ENCODE peak calls at places on chromosome 22, in nine cellular contexts. One of them, this sample, is unnamed.

GRCh38 chr22:34866081-34866480 is 199.9 kb upstream of the ISX start:
- DNase-seq in cardiac fibroblast: no peak
- DNase-seq in tibial nerve: no peak
- DNase-seq in brain microvascular endothelial cell: no peak
- DNase-seq in colonic mucosa: no peak
- DNase-seq in GM12865: no peak
- DNase-seq in heart right ventricle: no peak
- DNase-seq in HCT116: no peak
- DNase-seq in IMR-90: no peak
- DNase-seq in this sample: no peak

GRCh38 chr22:47121791-47122190 is 359.3 kb downstream of the TBC1D22A start:
- DNase-seq in heart right ventricle: no peak
- DNase-seq in IMR-90: no peak
- DNase-seq in tibial nerve: no peak
- DNase-seq in brain microvascular endothelial cell: no peak
- DNase-seq in colonic mucosa: no peak
- DNase-seq in GM12865: no peak
- DNase-seq in cardiac fibroblast: no peak
- DNase-seq in HCT116: no peak
- DNase-seq in this sample: no peak

GRCh38 chr22:41240377-41241132 is at the start of gene CHADL:
- DNase-seq in cardiac fibroblast: no peak
- DNase-seq in heart right ventricle: no peak
- DNase-seq in colonic mucosa: no peak
- DNase-seq in HCT116: no peak
- DNase-seq in IMR-90: no peak
- DNase-seq in tibial nerve: peak; percentile 37
- DNase-seq in brain microvascular endothelial cell: no peak
- DNase-seq in GM12865: no peak
- DNase-seq in this sample: no peak

GRCh38 chr22:44409211-44409648 is 88.8 kb downstream of the RTL6 start:
- DNase-seq in tibial nerve: no peak
- DNase-seq in cardiac fibroblast: no peak
- DNase-seq in IMR-90: no peak
- DNase-seq in brain microvascular endothelial cell: no peak
- DNase-seq in GM12865: no peak
- DNase-seq in heart right ventricle: no peak
- DNase-seq in colonic mucosa: no peak
- DNase-seq in HCT116: no peak
- DNase-seq in this sample: no peak

GRCh38 chr22:41417622-41418390 is 28.8 kb downstream of the TOB2 start:
- DNase-seq in IMR-90: no peak
- DNase-seq in colonic mucosa: peak; percentile 60
- DNase-seq in tibial nerve: peak; percentile 77
- DNase-seq in heart right ventricle: peak; percentile 88
- DNase-seq in GM12865: no peak
- DNase-seq in HCT116: no peak
- DNase-seq in brain microvascular endothelial cell: no peak
- DNase-seq in cardiac fibroblast: peak; percentile 64
- DNase-seq in this sample: no peak

GRCh38 chr22:48827228-48827810 is 1000.4 kb downstream of the BRD1 start:
- DNase-seq in tibial nerve: no peak
- DNase-seq in GM12865: no peak
- DNase-seq in colonic mucosa: no peak
- DNase-seq in heart right ventricle: no peak
- DNase-seq in HCT116: no peak
- DNase-seq in cardiac fibroblast: no peak
- DNase-seq in IMR-90: no peak
- DNase-seq in brain microvascular endothelial cell: no peak
- DNase-seq in this sample: peak; percentile 7

GRCh38 chr22:19772673-19773469 is 12.3 kb downstream of the TBX1 start:
- DNase-seq in HCT116: no peak
- DNase-seq in brain microvascular endothelial cell: no peak
- DNase-seq in colonic mucosa: no peak
- DNase-seq in tibial nerve: no peak
- DNase-seq in GM12865: peak; percentile 78
- DNase-seq in IMR-90: no peak
- DNase-seq in heart right ventricle: no peak
- DNase-seq in cardiac fibroblast: peak; percentile 19
- DNase-seq in this sample: no peak

GRCh38 chr22:19291218-19291579 is 320 bp downstream of the CLTCL1 start:
- DNase-seq in IMR-90: no peak
- DNase-seq in heart right ventricle: peak; percentile 23
- DNase-seq in colonic mucosa: peak; percentile 28
- DNase-seq in tibial nerve: no peak
- DNase-seq in GM12865: peak; percentile 11
- DNase-seq in brain microvascular endothelial cell: no peak
- DNase-seq in cardiac fibroblast: peak; percentile 21
- DNase-seq in HCT116: no peak
- DNase-seq in this sample: peak; percentile 4

GRCh38 chr22:32542332-32543019 is 67.9 kb downstream of the FBXO7 start:
- DNase-seq in IMR-90: no peak
- DNase-seq in brain microvascular endothelial cell: no peak
- DNase-seq in GM12865: no peak
- DNase-seq in tibial nerve: no peak
- DNase-seq in heart right ventricle: peak; percentile 63
- DNase-seq in cardiac fibroblast: no peak
- DNase-seq in colonic mucosa: no peak
- DNase-seq in HCT116: no peak
- DNase-seq in this sample: no peak

GRCh38 chr22:34902335-34902734 is 163.6 kb upstream of the ISX start:
- DNase-seq in GM12865: no peak
- DNase-seq in IMR-90: no peak
- DNase-seq in heart right ventricle: no peak
- DNase-seq in HCT116: no peak
- DNase-seq in colonic mucosa: no peak
- DNase-seq in brain microvascular endothelial cell: no peak
- DNase-seq in cardiac fibroblast: no peak
- DNase-seq in tibial nerve: no peak
- DNase-seq in this sample: no peak

GRCh38 chr22:20991252-20992055 is 9.4 kb downstream of the LZTR1 start:
- DNase-seq in HCT116: no peak
- DNase-seq in GM12865: no peak
- DNase-seq in heart right ventricle: no peak
- DNase-seq in colonic mucosa: no peak
- DNase-seq in tibial nerve: no peak
- DNase-seq in brain microvascular endothelial cell: no peak
- DNase-seq in cardiac fibroblast: no peak
- DNase-seq in IMR-90: no peak
- DNase-seq in this sample: no peak

GRCh38 chr22:42353883-42354727 is 78.1 kb downstream of the NFAM1 start:
- DNase-seq in colonic mucosa: no peak
- DNase-seq in tibial nerve: no peak
- DNase-seq in GM12865: no peak
- DNase-seq in brain microvascular endothelial cell: no peak
- DNase-seq in HCT116: no peak
- DNase-seq in IMR-90: peak; percentile 13
- DNase-seq in cardiac fibroblast: no peak
- DNase-seq in heart right ventricle: no peak
- DNase-seq in this sample: no peak

GRCh38 chr22:40123387-40123786 is 54.3 kb upstream of the TNRC6B start:
- DNase-seq in GM12865: no peak
- DNase-seq in tibial nerve: no peak
- DNase-seq in HCT116: no peak
- DNase-seq in IMR-90: no peak
- DNase-seq in cardiac fibroblast: peak; percentile 65
- DNase-seq in colonic mucosa: no peak
- DNase-seq in brain microvascular endothelial cell: no peak
- DNase-seq in heart right ventricle: peak; percentile 29
- DNase-seq in this sample: no peak

GRCh38 chr22:24518228-24518627 is 23.1 kb downstream of the UPB1 start:
- DNase-seq in colonic mucosa: no peak
- DNase-seq in IMR-90: no peak
- DNase-seq in GM12865: no peak
- DNase-seq in brain microvascular endothelial cell: no peak
- DNase-seq in tibial nerve: no peak
- DNase-seq in heart right ventricle: no peak
- DNase-seq in cardiac fibroblast: no peak
- DNase-seq in HCT116: no peak
- DNase-seq in this sample: no peak

GRCh38 chr22:24517446-24517845 is 22.3 kb downstream of the UPB1 start:
- DNase-seq in GM12865: no peak
- DNase-seq in brain microvascular endothelial cell: no peak
- DNase-seq in colonic mucosa: no peak
- DNase-seq in heart right ventricle: no peak
- DNase-seq in tibial nerve: no peak
- DNase-seq in HCT116: no peak
- DNase-seq in cardiac fibroblast: no peak
- DNase-seq in IMR-90: no peak
- DNase-seq in this sample: no peak

GRCh38 chr22:24515025-24515338 is 19.9 kb downstream of the UPB1 start:
- DNase-seq in IMR-90: no peak
- DNase-seq in colonic mucosa: no peak
- DNase-seq in heart right ventricle: no peak
- DNase-seq in tibial nerve: no peak
- DNase-seq in brain microvascular endothelial cell: no peak
- DNase-seq in cardiac fibroblast: no peak
- DNase-seq in HCT116: no peak
- DNase-seq in GM12865: no peak
- DNase-seq in this sample: no peak

GRCh38 chr22:24514241-24515024 is 19.3 kb downstream of the UPB1 start:
- DNase-seq in HCT116: no peak
- DNase-seq in IMR-90: no peak
- DNase-seq in heart right ventricle: no peak
- DNase-seq in GM12865: peak; percentile 76
- DNase-seq in cardiac fibroblast: no peak
- DNase-seq in tibial nerve: no peak
- DNase-seq in brain microvascular endothelial cell: no peak
- DNase-seq in colonic mucosa: peak; percentile 59
- DNase-seq in this sample: no peak

DNA sequence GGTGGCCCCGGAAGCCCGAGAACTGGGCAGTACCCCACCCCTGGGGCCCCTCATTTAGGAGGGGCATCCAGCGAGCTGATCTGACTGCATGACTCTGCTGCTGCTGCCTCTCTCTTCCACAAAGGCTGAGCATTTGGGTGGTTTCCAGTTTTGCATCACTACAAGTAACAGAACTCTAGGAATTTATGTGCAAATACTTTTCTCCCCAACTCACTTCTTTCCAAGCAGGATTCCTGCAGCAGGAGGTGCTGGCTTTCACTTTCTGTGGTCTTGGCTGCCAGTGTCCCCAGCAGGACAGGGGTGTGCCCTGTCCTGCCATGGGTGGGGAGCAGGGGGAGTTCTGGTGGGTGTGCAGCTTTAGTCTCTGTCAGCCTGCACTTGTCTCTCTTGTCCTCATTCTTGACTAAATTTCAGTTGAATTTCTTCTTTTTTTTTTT is 21.2 kb downstream of the UPB1 start:
- DNase-seq in cardiac fibroblast: peak; percentile 91
- DNase-seq in GM12865: peak; percentile 64
- DNase-seq in IMR-90: peak; percentile 93
- DNase-seq in HCT116: no peak
- DNase-seq in tibial nerve: no peak
- DNase-seq in heart right ventricle: no peak
- DNase-seq in brain microvascular endothelial cell: peak; percentile 84
- DNase-seq in colonic mucosa: no peak
- DNase-seq in this sample: peak; percentile 52
- TF ChIP-seq CTCF in cardiac fibroblast: peak; percentile 8
- TF ChIP-seq CTCF in GM12865: no peak
- TF ChIP-seq CTCF in IMR-90: peak; percentile 13
- TF ChIP-seq CTCF in HCT116: no peak
- TF ChIP-seq CTCF in tibial nerve: no peak
- TF ChIP-seq CTCF in heart right ventricle: no peak
- TF ChIP-seq CTCF in brain microvascular endothelial cell: peak; percentile 10
- TF ChIP-seq CTCF in colonic mucosa: no peak
- TF ChIP-seq CTCF in this sample: no peak

GRCh38 chr22:30615543-30615954 is 8.6 kb downstream of the TCN2 start:
- DNase-seq in HCT116: no peak
- DNase-seq in colonic mucosa: no peak
- DNase-seq in IMR-90: no peak
- DNase-seq in GM12865: no peak
- DNase-seq in brain microvascular endothelial cell: no peak
- DNase-seq in cardiac fibroblast: no peak
- DNase-seq in tibial nerve: no peak
- DNase-seq in heart right ventricle: no peak
- DNase-seq in this sample: no peak

GRCh38 chr22:30614879-30615278 is 7.9 kb downstream of the TCN2 start:
- DNase-seq in GM12865: no peak
- DNase-seq in brain microvascular endothelial cell: no peak
- DNase-seq in cardiac fibroblast: no peak
- DNase-seq in tibial nerve: no peak
- DNase-seq in HCT116: no peak
- DNase-seq in heart right ventricle: no peak
- DNase-seq in colonic mucosa: no peak
- DNase-seq in IMR-90: no peak
- DNase-seq in this sample: no peak

GRCh38 chr22:30614268-30614667 is 7.3 kb downstream of the TCN2 start:
- DNase-seq in GM12865: no peak
- DNase-seq in heart right ventricle: no peak
- DNase-seq in IMR-90: no peak
- DNase-seq in cardiac fibroblast: no peak
- DNase-seq in colonic mucosa: no peak
- DNase-seq in brain microvascular endothelial cell: no peak
- DNase-seq in tibial nerve: no peak
- DNase-seq in HCT116: no peak
- DNase-seq in this sample: no peak

GRCh38 chr22:30612789-30613188 is 5.8 kb downstream of the TCN2 start:
- DNase-seq in tibial nerve: no peak
- DNase-seq in colonic mucosa: no peak
- DNase-seq in HCT116: no peak
- DNase-seq in GM12865: no peak
- DNase-seq in IMR-90: no peak
- DNase-seq in heart right ventricle: no peak
- DNase-seq in brain microvascular endothelial cell: no peak
- DNase-seq in cardiac fibroblast: no peak
- DNase-seq in this sample: no peak

GRCh38 chr22:30617819-30618218 is 10.8 kb downstream of the TCN2 start:
- DNase-seq in GM12865: no peak
- DNase-seq in IMR-90: no peak
- DNase-seq in heart right ventricle: no peak
- DNase-seq in colonic mucosa: no peak
- DNase-seq in HCT116: no peak
- DNase-seq in tibial nerve: no peak
- DNase-seq in brain microvascular endothelial cell: no peak
- DNase-seq in cardiac fibroblast: no peak
- DNase-seq in this sample: no peak
- H3K4me3 ChIP-seq in GM12865: no peak overlapping the region
- H3K4me3 ChIP-seq in IMR-90: no peak overlapping the region
- H3K4me3 ChIP-seq in heart right ventricle: no peak overlapping the region
- H3K4me3 ChIP-seq in colonic mucosa: no peak overlapping the region
- H3K4me3 ChIP-seq in HCT116: no peak overlapping the region
- H3K4me3 ChIP-seq in tibial nerve: no peak overlapping the region
- H3K4me3 ChIP-seq in brain microvascular endothelial cell: no peak overlapping the region
- H3K4me3 ChIP-seq in cardiac fibroblast: no peak overlapping the region
- H3K4me3 ChIP-seq in this sample: no peak overlapping the region

GRCh38 chr22:29313126-29314071 is 2.1 kb downstream of the RASL10A start:
- DNase-seq in GM12865: no peak
- DNase-seq in brain microvascular endothelial cell: no peak
- DNase-seq in HCT116: peak; percentile 34
- DNase-seq in heart right ventricle: no peak
- DNase-seq in cardiac fibroblast: peak; percentile 60
- DNase-seq in IMR-90: no peak
- DNase-seq in colonic mucosa: peak; percentile 43
- DNase-seq in tibial nerve: peak; percentile 12
- DNase-seq in this sample: no peak
- TF ChIP-seq CTCF in GM12865: peak; percentile 55
- TF ChIP-seq CTCF in brain microvascular endothelial cell: peak; percentile 69
- TF ChIP-seq CTCF in HCT116: no peak
- TF ChIP-seq CTCF in heart right ventricle: peak; percentile 77
- TF ChIP-seq CTCF in cardiac fibroblast: peak; percentile 55
- TF ChIP-seq CTCF in IMR-90: peak; percentile 49
- TF ChIP-seq CTCF in colonic mucosa: peak; percentile 67
- TF ChIP-seq CTCF in tibial nerve: peak; percentile 63
- TF ChIP-seq CTCF in this sample: peak; percentile 81

GRCh38 chr22:38462960-38463784 is 4.7 kb upstream of the KDELR3 start:
- DNase-seq in colonic mucosa: peak; percentile 35
- DNase-seq in HCT116: no peak
- DNase-seq in IMR-90: no peak
- DNase-seq in tibial nerve: no peak
- DNase-seq in brain microvascular endothelial cell: no peak
- DNase-seq in heart right ventricle: peak; percentile 78
- DNase-seq in GM12865: no peak
- DNase-seq in cardiac fibroblast: peak; percentile 41
- DNase-seq in this sample: no peak
- H3K4me3 ChIP-seq in colonic mucosa: no peak overlapping the region
- H3K4me3 ChIP-seq in HCT116: no peak overlapping the region
- H3K4me3 ChIP-seq in IMR-90: no peak overlapping the region
- H3K4me3 ChIP-seq in tibial nerve: no peak overlapping the region
- H3K4me3 ChIP-seq in brain microvascular endothelial cell: no peak overlapping the region
- H3K4me3 ChIP-seq in heart right ventricle: peak overlapping the region; percentile 19
- H3K4me3 ChIP-seq in GM12865: no peak overlapping the region
- H3K4me3 ChIP-seq in cardiac fibroblast: no peak overlapping the region
- H3K4me3 ChIP-seq in this sample: no peak overlapping the region

This sample was measured in bronchial epithelial cell.